ENCODE peak calls at places on chromosomes 7 and 10, in four cellular contexts. D is naive thymus-derived CD8-positive, alpha-beta T cell; A is activated CD4-positive, alpha-beta T cell treated with anti-CD3 and anti-CD28 coated beads, Interleukin-2, amount 50 U/mL, for 24 hours; P is transverse colon. L is an unnamed sample.

GRCh38 chr7:36979810-36980248 is 255.5 kb upstream of the AOAH start:
- DNase-seq in P (no peak), D (no peak), A (no peak), L (no peak)

GRCh38 chr10:95236068-95236903 is 42.2 kb downstream of the ACSM6 start:
- DNase-seq in D (no peak), P (no peak), A (no peak), L (peak)

GRCh38 chr10:36677170-36677768 is 448.1 kb upstream of the ANKRD30A start:
- DNase-seq in D (no peak), P (no peak), A (no peak), L (no peak)

GRCh38 chr10:101287922-101288638 is 58.8 kb upstream of the LBX1 start:
- DNase-seq in P (no peak), D (no peak), A (no peak), L (no peak)

GRCh38 chr7:55071411-55072188 is 52.8 kb downstream of the EGFR start:
- DNase-seq in D (no peak), P (no peak), A (no peak), L (no peak)

GRCh38 chr7:51121945-51122425 is 194.6 kb downstream of the COBL start:
- DNase-seq in A (no peak), P (no peak), D (no peak), L (no peak)

GRCh38 chr10:80596391-80597257 is 58.9 kb downstream of the SH2D4B start:
- DNase-seq in P (peak), D (peak), A (no peak), L (no peak)

GRCh38 chr10:61628875-61629513 is 33.7 kb upstream of the CABCOCO1 start:
- DNase-seq in A (no peak), P (no peak), D (no peak), L (peak)

GRCh38 chr10:74460812-74461211 is 309.8 kb downstream of the ADK start:
- DNase-seq in D (no peak), P (no peak), A (no peak), L (no peak)

GRCh38 chr7:42247301-42247700 is 10.3 kb upstream of the GLI3 start:
- DNase-seq in P (no peak), A (no peak), D (no peak), L (no peak)

GRCh38 chr7:41891967-41892755 is 189.3 kb upstream of the INHBA start:
- DNase-seq in P (no peak), D (no peak), A (no peak), L (no peak)

GRCh38 chr7:112201421-112201820 is 4.8 kb downstream of the DOCK4 start:
- DNase-seq in D (no peak), A (no peak), P (no peak), L (peak)

GRCh38 chr7:138898255-138898654 is 82.9 kb downstream of the KIAA1549 start:
- DNase-seq in P (no peak), D (no peak), A (no peak), L (no peak)

GRCh38 chr10:113915540-113915939 is 61.1 kb downstream of the NHLRC2 start:
- DNase-seq in D (no peak), A (no peak), P (no peak), L (no peak)

GRCh38 chr10:68208424-68209042 is 23.4 kb downstream of the ATOH7 start:
- DNase-seq in D (no peak), A (no peak), P (peak), L (peak)

GRCh38 chr7:92010215-92010614 is 69.6 kb downstream of the AKAP9 start:
- DNase-seq in A (no peak), D (no peak), P (no peak), L (no peak)

GRCh38 chr10:100993986-100994708 is 5.5 kb upstream of the LZTS2 start:
- DNase-seq in P (no peak), A (no peak), D (no peak), L (no peak)

GRCh38 chr7:71486856-71487628 is 355.1 kb downstream of the GALNT17 start:
- DNase-seq in P (peak), D (no peak), A (no peak), L (no peak)

GRCh38 chr7:148380581-148381419 is 209.8 kb upstream of the C7orf33 start:
- DNase-seq in P (no peak), D (no peak), A (no peak), L (no peak)

GRCh38 chr7:141676618-141677017 is 25.3 kb downstream of the DENND11 start:
- DNase-seq in P (no peak), A (no peak), D (no peak), L (no peak)

GRCh38 chr7:33926535-33926934 is 21.2 kb downstream of the BMPER start:
- DNase-seq in P (no peak), A (no peak), D (no peak), L (no peak)

GRCh38 chr7:149020483-149020882 is 7.8 kb downstream of the PDIA4 start:
- DNase-seq in D (no peak), A (no peak), P (no peak), L (no peak)

GRCh38 chr10:75486591-75486990 is 55.2 kb downstream of the LRMDA start:
- DNase-seq in D (no peak), P (no peak), A (no peak), L (no peak)

GRCh38 chr7:193538-194256 is 1.3 kb downstream of the FAM20C start:
- DNase-seq in A (no peak), P (no peak), D (no peak), L (no peak)

GRCh38 chr10:78314651-78315050 is 281.0 kb downstream of the RPS24 start:
- DNase-seq in P (no peak), D (no peak), A (no peak), L (no peak)

GRCh38 chr10:83897626-83898025 is 241.7 kb upstream of the GHITM start:
- DNase-seq in D (no peak), A (no peak), P (no peak), L (no peak)